ENCODE peak calls at places on chromosome 1, in seven cellular contexts. V, Q, B, A, F, X and Y are unnamed samples.

GRCh38 chr1:81351864-81352263 is 448.9 kb upstream of the ADGRL2 start:
- DNase-seq in V (no peak), Q (no peak), B (no peak), A (no peak), F (no peak), X (no peak), Y (no peak)

GRCh38 chr1:212161231-212161781 is 123.9 kb upstream of the PPP2R5A start:
- DNase-seq in V (no peak), Q (no peak), B (no peak), A (no peak), F (no peak), X (no peak), Y (peak; percentile 15)

GRCh38 chr1:207959141-207959825 is 48.4 kb upstream of the CD34 start:
- DNase-seq in V (no peak), Q (no peak), B (no peak), A (no peak), F (peak; percentile 49), X (peak; percentile 50), Y (peak; percentile 45)

GRCh38 chr1:18818036-18818435 is 41.4 kb downstream of the TAS1R2 start:
- DNase-seq in V (no peak), Q (no peak), B (no peak), A (no peak), F (no peak), X (no peak), Y (no peak)

GRCh38 chr1:19123837-19124236 is 86.2 kb downstream of the UBR4 start:
- DNase-seq in V (no peak), Q (peak; percentile 97), B (no peak), A (no peak), F (no peak), X (no peak), Y (no peak)

GRCh38 chr1:198623920-198624647 is 14.8 kb upstream of the PTPRC start:
- DNase-seq in V (no peak), Q (no peak), B (no peak), A (no peak), F (no peak), X (no peak), Y (no peak)

GRCh38 chr1:44408181-44409018 is 3.3 kb downstream of the RNF220 start:
- DNase-seq in V (no peak), Q (peak; percentile 58), B (no peak), A (peak; percentile 97), F (peak; percentile 54), X (peak; percentile 51), Y (no peak)

GRCh38 chr1:116934586-116935207 is 25.0 kb downstream of the PTGFRN start:
- DNase-seq in V (no peak), Q (peak; percentile 62), B (no peak), A (no peak), F (no peak), X (no peak), Y (peak; percentile 1)

GRCh38 chr1:67339623-67340343 is 32.1 kb downstream of the IL12RB2 start:
- DNase-seq in V (peak; percentile 49), Q (peak; percentile 16), B (no peak), A (peak; percentile 57), F (no peak), X (no peak), Y (peak; percentile 87)

GRCh38 chr1:154955718-154956513 is at the start of gene PBXIP1:
- DNase-seq in V (peak; percentile 77), Q (peak; percentile 92), B (peak; percentile 76), A (peak; percentile 95), F (peak; percentile 75), X (peak; percentile 81), Y (peak; percentile 95)

GRCh38 chr1:228144213-228145049 is 4.4 kb downstream of the GUK1 start:
- DNase-seq in V (no peak), Q (no peak), B (no peak), A (no peak), F (no peak), X (no peak), Y (no peak)

GRCh38 chr1:208225954-208226937 is 17.9 kb downstream of the PLXNA2 start:
- DNase-seq in V (no peak), Q (no peak), B (no peak), A (no peak), F (no peak), X (no peak), Y (no peak)

GRCh38 chr1:32806910-32807523 is 10.1 kb downstream of the YARS1 start:
- DNase-seq in V (no peak), Q (no peak), B (no peak), A (peak; percentile 9), F (no peak), X (no peak), Y (peak; percentile 14)

GRCh38 chr1:32309960-32310359 is 18.1 kb downstream of the HDAC1 start:
- DNase-seq in V (no peak), Q (no peak), B (no peak), A (no peak), F (no peak), X (no peak), Y (peak; percentile 24)

GRCh38 chr1:217418241-217418840 is 212.5 kb downstream of the GPATCH2 start:
- DNase-seq in V (no peak), Q (no peak), B (no peak), A (no peak), F (no peak), X (no peak), Y (no peak)

GRCh38 chr1:56404561-56405030 is 174.8 kb downstream of the PLPP3 start:
- DNase-seq in V (no peak), Q (no peak), B (no peak), A (no peak), F (no peak), X (no peak), Y (no peak)

GRCh38 chr1:209895709-209896108 is 42.3 kb upstream of the SYT14 start:
- DNase-seq in V (peak; percentile 14), Q (no peak), B (no peak), A (no peak), F (no peak), X (no peak), Y (no peak)